ENCODE peak calls at places on chromosomes 13 and 19, in six cellular contexts. One of them, this sample, is unnamed. For H3K4me1 and H3K27me3, the result is how much of the 10 kb centered on the place peaks cover.

GRCh38 chr19:16601378-16602052 is 26.5 kb downstream of the MED26 start:
- DNase-seq in aorta: peak
- DNase-seq in effector memory CD4-positive, alpha-beta T cell: no peak
- DNase-seq in Peyer's patch: no peak
- DNase-seq in breast epithelium: no peak
- DNase-seq in cardiac muscle cell: no peak
- DNase-seq in this sample: no peak

GRCh38 chr13:71408416-71408815 is 458.6 kb downstream of the DACH1 start:
- DNase-seq in aorta: no peak
- DNase-seq in effector memory CD4-positive, alpha-beta T cell: no peak
- DNase-seq in Peyer's patch: no peak
- DNase-seq in breast epithelium: no peak
- DNase-seq in cardiac muscle cell: no peak
- DNase-seq in this sample: no peak

GRCh38 chr19:48844472-48844871 is 8.2 kb upstream of the HSD17B14 start:
- DNase-seq in aorta: no peak
- DNase-seq in effector memory CD4-positive, alpha-beta T cell: no peak
- DNase-seq in Peyer's patch: no peak
- DNase-seq in breast epithelium: no peak
- DNase-seq in cardiac muscle cell: no peak
- DNase-seq in this sample: no peak

GRCh38 chr13:111963031-111963430 is 103.9 kb upstream of the SOX1 start:
- DNase-seq in aorta: no peak
- DNase-seq in effector memory CD4-positive, alpha-beta T cell: no peak
- DNase-seq in Peyer's patch: no peak
- DNase-seq in breast epithelium: no peak
- DNase-seq in cardiac muscle cell: no peak
- DNase-seq in this sample: no peak

GRCh38 chr13:59722580-59722900 is 441.2 kb downstream of the DIAPH3 start:
- DNase-seq in aorta: no peak
- DNase-seq in effector memory CD4-positive, alpha-beta T cell: no peak
- DNase-seq in Peyer's patch: no peak
- DNase-seq in breast epithelium: no peak
- DNase-seq in cardiac muscle cell: no peak
- DNase-seq in this sample: no peak

GRCh38 chr13:61756031-61756430 is 340.4 kb upstream of the PCDH20 start:
- DNase-seq in aorta: no peak
- DNase-seq in effector memory CD4-positive, alpha-beta T cell: no peak
- DNase-seq in Peyer's patch: no peak
- DNase-seq in breast epithelium: no peak
- DNase-seq in cardiac muscle cell: no peak
- DNase-seq in this sample: no peak

GRCh38 chr13:49499889-49500660 is 4.3 kb downstream of the PHF11 start:
- DNase-seq in aorta: no peak
- DNase-seq in effector memory CD4-positive, alpha-beta T cell: no peak
- DNase-seq in Peyer's patch: no peak
- DNase-seq in breast epithelium: no peak
- DNase-seq in cardiac muscle cell: no peak
- DNase-seq in this sample: no peak

GRCh38 chr19:46080561-46080960 is 39.8 kb upstream of the IGFL4 start:
- DNase-seq in aorta: no peak
- DNase-seq in effector memory CD4-positive, alpha-beta T cell: no peak
- DNase-seq in Peyer's patch: no peak
- DNase-seq in breast epithelium: no peak
- DNase-seq in cardiac muscle cell: no peak
- DNase-seq in this sample: no peak

GRCh38 chr13:47337781-47338507 is 441.1 kb upstream of the HTR2A start:
- DNase-seq in aorta: no peak
- DNase-seq in effector memory CD4-positive, alpha-beta T cell: no peak
- DNase-seq in Peyer's patch: no peak
- DNase-seq in breast epithelium: no peak
- DNase-seq in cardiac muscle cell: peak
- DNase-seq in this sample: no peak

GRCh38 chr13:24276310-24276709 is 33.1 kb upstream of the C1QTNF9 start:
- DNase-seq in aorta: no peak
- DNase-seq in effector memory CD4-positive, alpha-beta T cell: no peak
- DNase-seq in Peyer's patch: no peak
- DNase-seq in breast epithelium: no peak
- DNase-seq in cardiac muscle cell: no peak
- DNase-seq in this sample: peak

GRCh38 chr13:99955747-99956472 is 15.7 kb downstream of the ZIC5 start:
- DNase-seq in aorta: no peak
- DNase-seq in effector memory CD4-positive, alpha-beta T cell: no peak
- DNase-seq in Peyer's patch: no peak
- DNase-seq in breast epithelium: no peak
- DNase-seq in cardiac muscle cell: peak
- DNase-seq in this sample: no peak

GRCh38 chr19:41904118-41904870 is 21.3 kb downstream of the ARHGEF1 start:
- DNase-seq in aorta: no peak
- DNase-seq in effector memory CD4-positive, alpha-beta T cell: no peak
- DNase-seq in Peyer's patch: peak
- DNase-seq in breast epithelium: no peak
- DNase-seq in cardiac muscle cell: no peak
- DNase-seq in this sample: no peak

GRCh38 chr13:48797127-48797526 is 143.4 kb downstream of the CYSLTR2 start:
- DNase-seq in aorta: no peak
- DNase-seq in effector memory CD4-positive, alpha-beta T cell: no peak
- DNase-seq in Peyer's patch: no peak
- DNase-seq in breast epithelium: no peak
- DNase-seq in cardiac muscle cell: no peak
- DNase-seq in this sample: no peak

GRCh38 chr13:113882716-113883115 is 18.8 kb upstream of the GAS6 start:
- DNase-seq in aorta: no peak
- DNase-seq in effector memory CD4-positive, alpha-beta T cell: no peak
- DNase-seq in Peyer's patch: no peak
- DNase-seq in breast epithelium: no peak
- DNase-seq in cardiac muscle cell: no peak
- DNase-seq in this sample: no peak

GRCh38 chr13:37910790-37911189 is 41.2 kb upstream of the TRPC4 start:
- DNase-seq in aorta: no peak
- DNase-seq in effector memory CD4-positive, alpha-beta T cell: no peak
- DNase-seq in Peyer's patch: no peak
- DNase-seq in breast epithelium: no peak
- DNase-seq in cardiac muscle cell: no peak
- DNase-seq in this sample: no peak

GRCh38 chr13:24671367-24672117 is 8.7 kb upstream of the ATP12A start:
- DNase-seq in aorta: peak
- DNase-seq in effector memory CD4-positive, alpha-beta T cell: no peak
- DNase-seq in Peyer's patch: peak
- DNase-seq in breast epithelium: peak
- DNase-seq in cardiac muscle cell: peak
- DNase-seq in this sample: no peak

GRCh38 chr13:110405597-110406450 is 98.7 kb downstream of the COL4A2 start:
- DNase-seq in aorta: no peak
- DNase-seq in effector memory CD4-positive, alpha-beta T cell: no peak
- DNase-seq in Peyer's patch: no peak
- DNase-seq in breast epithelium: peak
- DNase-seq in cardiac muscle cell: no peak
- DNase-seq in this sample: no peak
- H3K27ac ChIP-seq in aorta: no peak
- H3K27ac ChIP-seq in effector memory CD4-positive, alpha-beta T cell: no peak
- H3K27ac ChIP-seq in Peyer's patch: peak
- H3K27ac ChIP-seq in breast epithelium: no peak
- H3K27ac ChIP-seq in cardiac muscle cell: peak
- H3K27ac ChIP-seq in this sample: no peak

GRCh38 chr13:77326905-77327604 is at the start of gene MYCBP2:
- DNase-seq in aorta: peak
- DNase-seq in effector memory CD4-positive, alpha-beta T cell: peak
- DNase-seq in Peyer's patch: peak
- DNase-seq in breast epithelium: peak
- DNase-seq in cardiac muscle cell: peak
- DNase-seq in this sample: peak
- H3K4me1 ChIP-seq in aorta: under half
- H3K4me1 ChIP-seq in effector memory CD4-positive, alpha-beta T cell: under half
- H3K4me1 ChIP-seq in Peyer's patch: under half
- H3K4me1 ChIP-seq in breast epithelium: under half
- H3K4me1 ChIP-seq in cardiac muscle cell: under half
- H3K4me1 ChIP-seq in this sample: half or more

GRCh38 chr19:17948474-17948966 is 15.7 kb downstream of the CCDC124 start:
- DNase-seq in aorta: no peak
- DNase-seq in effector memory CD4-positive, alpha-beta T cell: no peak
- DNase-seq in Peyer's patch: no peak
- DNase-seq in breast epithelium: no peak
- DNase-seq in cardiac muscle cell: no peak
- DNase-seq in this sample: no peak
- H3K27me3 ChIP-seq in aorta: under half
- H3K27me3 ChIP-seq in effector memory CD4-positive, alpha-beta T cell: half or more
- H3K27me3 ChIP-seq in Peyer's patch: under half
- H3K27me3 ChIP-seq in breast epithelium: under half
- H3K27me3 ChIP-seq in cardiac muscle cell: under half
- H3K27me3 ChIP-seq in this sample: under half

DNA sequence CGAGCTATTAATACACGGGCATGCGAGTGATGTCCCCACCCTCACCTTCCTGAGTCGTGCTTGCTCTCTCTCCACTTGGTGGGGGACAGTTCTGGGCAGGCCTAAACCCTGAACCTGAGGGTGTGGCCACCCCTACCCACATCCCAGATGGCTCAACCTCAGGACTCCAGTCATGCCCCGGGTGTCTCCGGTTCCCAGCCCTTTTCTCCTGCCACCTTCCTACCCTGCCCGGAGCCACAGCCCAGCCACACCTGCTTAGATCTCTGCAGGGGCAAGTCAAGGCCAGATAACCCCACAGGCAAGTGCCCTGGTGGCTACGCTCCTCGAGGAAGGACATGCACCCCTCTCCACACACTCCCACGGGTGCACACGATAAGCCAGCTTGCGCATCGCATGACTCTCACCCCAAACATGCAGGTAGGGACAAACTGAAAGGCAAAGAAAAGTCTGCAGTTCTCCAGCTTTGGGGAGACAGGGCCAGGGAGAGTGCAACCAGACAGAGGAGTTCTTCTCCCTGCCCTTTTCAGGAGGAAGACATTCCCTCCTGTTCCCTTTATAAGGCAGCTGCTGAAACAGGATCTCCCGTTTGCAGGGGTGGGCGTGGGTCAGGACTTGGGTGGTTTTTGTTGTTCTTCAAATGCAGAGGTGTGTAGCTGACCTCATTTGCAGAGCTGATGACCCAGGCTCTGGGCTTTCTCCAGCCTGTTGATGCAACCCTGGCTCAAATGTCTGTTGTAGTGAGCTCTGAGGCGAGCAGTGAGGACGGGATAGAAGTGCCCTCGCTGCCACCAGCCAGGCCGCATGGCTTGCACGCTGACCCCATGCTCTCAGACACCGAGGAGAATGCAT is 88.6 kb downstream of the DPF1 start:
- DNase-seq in aorta: no peak
- DNase-seq in effector memory CD4-positive, alpha-beta T cell: no peak
- DNase-seq in Peyer's patch: no peak
- DNase-seq in breast epithelium: no peak
- DNase-seq in cardiac muscle cell: no peak
- DNase-seq in this sample: no peak
- H3K27ac ChIP-seq in aorta: no peak
- H3K27ac ChIP-seq in effector memory CD4-positive, alpha-beta T cell: no peak
- H3K27ac ChIP-seq in Peyer's patch: no peak
- H3K27ac ChIP-seq in breast epithelium: no peak
- H3K27ac ChIP-seq in cardiac muscle cell: peak
- H3K27ac ChIP-seq in this sample: no peak

GRCh38 chr13:20494656-20495055 is 31.0 kb downstream of the CRYL1 start:
- DNase-seq in aorta: no peak
- DNase-seq in effector memory CD4-positive, alpha-beta T cell: no peak
- DNase-seq in Peyer's patch: no peak
- DNase-seq in breast epithelium: no peak
- DNase-seq in cardiac muscle cell: no peak
- DNase-seq in this sample: no peak

GRCh38 chr13:20498129-20498528 is 27.5 kb downstream of the CRYL1 start:
- DNase-seq in aorta: no peak
- DNase-seq in effector memory CD4-positive, alpha-beta T cell: no peak
- DNase-seq in Peyer's patch: no peak
- DNase-seq in breast epithelium: no peak
- DNase-seq in cardiac muscle cell: no peak
- DNase-seq in this sample: no peak

GRCh38 chr13:20492641-20493040 is 33.0 kb downstream of the CRYL1 start:
- DNase-seq in aorta: no peak
- DNase-seq in effector memory CD4-positive, alpha-beta T cell: no peak
- DNase-seq in Peyer's patch: no peak
- DNase-seq in breast epithelium: no peak
- DNase-seq in cardiac muscle cell: peak
- DNase-seq in this sample: peak

GRCh38 chr13:20497376-20497775 is 28.3 kb downstream of the CRYL1 start:
- DNase-seq in aorta: no peak
- DNase-seq in effector memory CD4-positive, alpha-beta T cell: no peak
- DNase-seq in Peyer's patch: no peak
- DNase-seq in breast epithelium: no peak
- DNase-seq in cardiac muscle cell: no peak
- DNase-seq in this sample: no peak

GRCh38 chr13:20495087-20496023 is 30.3 kb downstream of the CRYL1 start:
- DNase-seq in aorta: peak
- DNase-seq in effector memory CD4-positive, alpha-beta T cell: peak
- DNase-seq in Peyer's patch: peak
- DNase-seq in breast epithelium: peak
- DNase-seq in cardiac muscle cell: peak
- DNase-seq in this sample: peak
- H3K4me1 ChIP-seq in aorta: under half
- H3K4me1 ChIP-seq in effector memory CD4-positive, alpha-beta T cell: under half
- H3K4me1 ChIP-seq in Peyer's patch: under half
- H3K4me1 ChIP-seq in breast epithelium: under half
- H3K4me1 ChIP-seq in cardiac muscle cell: under half
- H3K4me1 ChIP-seq in this sample: under half

This sample was measured in CD4-positive, CD25-positive, alpha-beta regulatory T cell.